ENCODE peak calls at places on chromosomes 6 and 20, in eight cellular contexts. P is ovary, F is right lobe of liver, O is IMR-90, R is thyroid gland, E is testis, V is adrenal gland, C is heart left ventricle. I is an unnamed sample.

GRCh38 chr20:57547250-57547649 is 13.7 kb upstream of the PCK1 start:
- DNase-seq in P (no peak), F (peak; percentile 62), O (peak; percentile 13), R (no peak), E (no peak), V (no peak), C (no peak), I (no peak)

GRCh38 chr6:122180132-122180531 is 219.3 kb upstream of the HSF2 start:
- DNase-seq in P (no peak), F (no peak), O (peak; percentile 13), R (no peak), E (no peak), V (no peak), C (peak; percentile 10), I (no peak)

GRCh38 chr20:52010541-52010940 is 181.0 kb downstream of the ZFP64 start:
- DNase-seq in P (no peak), F (no peak), O (no peak), R (no peak), E (no peak), V (no peak), C (no peak), I (no peak)

GRCh38 chr6:147135211-147135672 is 69.0 kb upstream of the STXBP5 start:
- DNase-seq in P (no peak), F (no peak), O (peak; percentile 95), R (no peak), E (no peak), V (no peak), C (no peak), I (no peak)

GRCh38 chr6:151084275-151084674 is 155.5 kb upstream of the AKAP12 start:
- DNase-seq in P (no peak), F (no peak), O (no peak), R (no peak), E (no peak), V (no peak), C (no peak), I (no peak)

GRCh38 chr6:153563001-153563400 is 431.9 kb upstream of the RGS17 start:
- DNase-seq in P (no peak), F (no peak), O (no peak), R (no peak), E (no peak), V (no peak), C (no peak), I (no peak)

GRCh38 chr6:3571206-3571815 is 114.5 kb upstream of the SLC22A23 start:
- DNase-seq in P (no peak), F (no peak), O (no peak), R (no peak), E (peak; percentile 43), V (no peak), C (no peak), I (no peak)

GRCh38 chr20:22106308-22106938 is 401.0 kb downstream of the PAX1 start:
- DNase-seq in P (no peak), F (no peak), O (no peak), R (no peak), E (peak; percentile 27), V (no peak), C (no peak), I (no peak)

DNA sequence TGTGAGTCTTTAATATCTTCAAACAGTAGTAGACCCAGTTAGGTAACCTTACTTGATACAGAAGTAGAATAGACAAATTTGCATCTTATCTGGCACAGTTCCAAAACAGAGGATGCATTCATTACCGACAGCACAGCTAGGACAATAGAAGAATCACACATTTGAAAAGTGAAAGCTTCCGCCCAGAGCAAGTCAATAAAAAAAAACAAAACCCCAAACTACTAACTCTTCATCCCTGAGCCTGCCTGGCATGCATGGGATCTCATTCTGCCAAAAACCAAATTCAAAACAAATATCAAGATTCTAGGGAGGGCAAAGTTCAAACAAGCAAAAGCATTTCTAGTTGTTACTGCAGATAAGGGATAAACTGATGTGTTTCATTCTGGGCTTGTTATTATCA is 235.4 kb downstream of the BTBD9 start:
- DNase-seq in P (no peak), F (peak; percentile 68), O (no peak), R (no peak), E (no peak), V (no peak), C (no peak), I (no peak)
- H3K4me3 ChIP-seq in P (no peak overlapping the region), F (no peak overlapping the region), O (no peak overlapping the region), R (no peak overlapping the region), E (no peak overlapping the region), V (no peak overlapping the region), C (no peak overlapping the region), I (no peak overlapping the region)

GRCh38 chr20:33668087-33668790 is 1.5 kb downstream of the ACTL10 start:
- DNase-seq in P (no peak), F (peak; percentile 85), O (no peak), R (no peak), E (peak; percentile 73), V (peak; percentile 82), C (peak; percentile 83), I (no peak)

GRCh38 chr20:33669224-33669623 is 2.5 kb downstream of the ACTL10 start:
- DNase-seq in P (no peak), F (no peak), O (no peak), R (no peak), E (no peak), V (peak; percentile 27), C (no peak), I (no peak)

GRCh38 chr20:33666293-33667244 is at the start of gene ACTL10:
- DNase-seq in P (peak; percentile 99), F (peak; percentile 95), O (peak; percentile 96), R (peak; percentile 100), E (peak; percentile 95), V (peak; percentile 99), C (peak; percentile 97), I (peak; percentile 99)

GRCh38 chr20:33668791-33669155 is 2.0 kb downstream of the ACTL10 start:
- DNase-seq in P (no peak), F (no peak), O (no peak), R (no peak), E (no peak), V (peak; percentile 29), C (no peak), I (no peak)

DNA sequence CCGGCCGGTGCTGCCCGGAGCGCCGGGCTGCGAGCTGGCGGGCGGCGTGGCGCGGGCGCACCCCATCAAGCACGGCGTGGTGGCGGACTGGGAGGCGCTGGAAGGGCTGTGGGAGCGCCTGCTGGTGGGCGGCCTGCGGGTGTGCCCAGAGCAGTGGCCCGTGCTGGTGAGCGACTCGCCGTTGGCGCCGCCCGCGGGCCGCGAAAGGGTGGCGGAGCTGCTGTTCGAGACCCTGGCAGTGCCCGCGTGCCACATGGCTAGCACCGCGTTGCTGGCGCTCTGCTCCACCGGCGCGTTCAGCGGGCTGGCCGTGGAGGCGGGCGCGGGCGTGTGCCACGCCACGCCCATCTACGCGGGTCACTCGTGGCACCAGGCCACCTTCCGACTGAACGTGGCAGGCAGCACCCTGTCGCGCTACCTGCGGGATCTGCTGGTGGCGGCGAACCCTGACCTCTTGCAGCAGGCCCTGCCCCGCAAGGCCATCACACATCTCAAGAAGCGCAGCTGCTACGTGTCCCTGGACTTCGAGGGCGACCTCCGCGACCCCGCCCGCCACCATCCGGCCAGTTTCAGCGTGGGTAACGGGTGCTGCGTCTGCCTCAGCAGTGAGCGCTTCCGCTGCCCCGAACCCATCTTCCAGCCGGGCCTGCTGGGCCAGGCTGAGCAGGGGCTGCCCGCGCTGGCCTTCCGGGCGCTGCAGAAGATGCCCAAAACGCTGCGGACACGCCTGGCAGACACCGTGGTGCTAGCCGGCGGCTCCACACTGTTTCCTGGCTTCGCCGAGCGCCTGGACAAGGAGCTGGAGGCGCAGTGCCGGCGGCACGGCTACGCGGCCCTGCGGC is 723 bp downstream of the ACTL10 start:
- DNase-seq in P (peak; percentile 87), F (peak; percentile 81), O (peak; percentile 54), R (peak; percentile 74), E (no peak), V (peak; percentile 75), C (no peak), I (peak; percentile 88)
- TF ChIP-seq POLR2A in P (no peak), F (no peak), O (no peak), R (no peak), E (no peak), V (peak; percentile 29), C (no peak), I (peak; percentile 27)

GRCh38 chr6:28353981-28354676 is 4.4 kb downstream of the ZKSCAN3 start:
- DNase-seq in P (peak; percentile 68), F (no peak), O (peak; percentile 33), R (peak; percentile 27), E (no peak), V (peak; percentile 54), C (peak; percentile 65), I (peak; percentile 82)

GRCh38 chr6:28351493-28351925 is 1.8 kb downstream of the ZKSCAN3 start:
- DNase-seq in P (no peak), F (no peak), O (no peak), R (no peak), E (no peak), V (no peak), C (no peak), I (no peak)

GRCh38 chr6:28351087-28351486 is 1.3 kb downstream of the ZKSCAN3 start:
- DNase-seq in P (no peak), F (no peak), O (no peak), R (no peak), E (no peak), V (no peak), C (no peak), I (no peak)

GRCh38 chr6:28354688-28355554 is 5.2 kb downstream of the ZKSCAN3 start:
- DNase-seq in P (no peak), F (peak; percentile 47), O (no peak), R (no peak), E (no peak), V (no peak), C (no peak), I (no peak)

GRCh38 chr6:28353356-28353755 is 3.6 kb downstream of the ZKSCAN3 start:
- DNase-seq in P (no peak), F (no peak), O (no peak), R (no peak), E (no peak), V (no peak), C (no peak), I (no peak)
- H3K4me3 ChIP-seq in P (peak overlapping the region; percentile 35), F (no peak overlapping the region), O (no peak overlapping the region), R (peak overlapping the region; percentile 13), E (no peak overlapping the region), V (no peak overlapping the region), C (no peak overlapping the region), I (no peak overlapping the region)

GRCh38 chr20:56515657-56516381 is 8.7 kb upstream of the FAM209A start:
- DNase-seq in P (no peak), F (no peak), O (peak; percentile 29), R (no peak), E (no peak), V (no peak), C (peak; percentile 12), I (no peak)

GRCh38 chr20:56516631-56517030 is 7.9 kb upstream of the FAM209A start:
- DNase-seq in P (no peak), F (no peak), O (no peak), R (no peak), E (no peak), V (no peak), C (no peak), I (no peak)

GRCh38 chr20:56518126-56518525 is 6.4 kb upstream of the FAM209A start:
- DNase-seq in P (no peak), F (no peak), O (no peak), R (no peak), E (no peak), V (no peak), C (no peak), I (no peak)

GRCh38 chr20:56517641-56518040 is 6.9 kb upstream of the FAM209A start:
- DNase-seq in P (no peak), F (no peak), O (no peak), R (no peak), E (no peak), V (no peak), C (no peak), I (no peak)

DNA sequence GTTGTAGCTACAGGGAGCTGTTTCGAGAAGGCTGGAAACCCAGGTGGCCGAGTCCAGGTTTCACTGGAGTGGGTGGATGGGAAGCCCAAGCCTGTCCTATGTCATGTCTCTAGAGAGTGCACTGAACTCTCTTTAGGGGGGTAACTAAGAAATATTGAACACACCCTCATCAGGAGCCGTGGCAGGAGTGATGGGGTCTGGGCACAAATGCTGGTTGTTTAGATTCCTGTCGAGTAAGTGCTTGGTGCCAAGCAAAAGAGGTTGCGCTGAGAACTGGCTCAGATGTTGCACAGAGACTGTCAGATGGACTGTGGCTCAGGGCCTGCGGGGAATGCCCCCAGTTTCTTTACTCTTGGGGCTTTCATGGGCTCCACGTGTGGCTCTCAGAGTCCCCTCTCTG is 7.3 kb upstream of the FAM209A start:
- DNase-seq in P (no peak), F (no peak), O (no peak), R (no peak), E (no peak), V (no peak), C (no peak), I (no peak)
- TF ChIP-seq POLR2A in P (no peak), F (no peak), O (no peak), R (no peak), E (no peak), V (no peak), C (no peak), I (no peak)

I was measured in transverse colon.